ENCODE peak calls at places on chromosomes 6 and 20, in nine cellular contexts. K is AG08396; V is skeletal muscle cell; N is Caki2; Q is NCI-H748 treated with DMSO at 0.1 percent for 48 hours; D is foreskin melanocyte; O is stimulated activated CD8-positive, alpha-beta memory T cell treated with anti-CD3 and anti-CD28 coated beads, Interleukin-12 subunit alpha, Interleukin-12 subunit beta, amount 100 ng/mL, for 1 hour; T is GM04504; U is GM03348. W is an unnamed sample.

GRCh38 chr6:422423-423061 is 31.0 kb downstream of the IRF4 start:
- DNase-seq in K (peak), V (peak), N (peak), Q (no peak), D (peak), O (no peak), T (peak), U (peak), W (no peak)

GRCh38 chr6:37524919-37525318 is 25.2 kb upstream of the CCDC167 start:
- DNase-seq in K (no peak), V (no peak), N (no peak), Q (no peak), D (no peak), O (no peak), T (no peak), U (no peak), W (no peak)

GRCh38 chr6:34189806-34190503 is 44.1 kb upstream of the GRM4 start:
- DNase-seq in K (peak), V (no peak), N (no peak), Q (no peak), D (no peak), O (peak), T (no peak), U (peak), W (no peak)

GRCh38 chr6:99019341-99019740 is 71.6 kb upstream of the FBXL4 start:
- DNase-seq in K (no peak), V (no peak), N (peak), Q (no peak), D (no peak), O (no peak), T (no peak), U (no peak), W (no peak)

GRCh38 chr20:10495173-10495572 is 60.1 kb downstream of the SLX4IP start:
- DNase-seq in K (no peak), V (no peak), N (no peak), Q (no peak), D (no peak), O (no peak), T (no peak), U (no peak), W (no peak)

GRCh38 chr6:163324928-163325784 is 89.4 kb upstream of the QKI start:
- DNase-seq in K (peak), V (no peak), N (no peak), Q (no peak), D (peak), O (no peak), T (no peak), U (peak), W (peak)

GRCh38 chr6:30101423-30101938 is 11.4 kb downstream of the TRIM31 start:
- DNase-seq in K (no peak), V (no peak), N (no peak), Q (no peak), D (peak), O (no peak), T (no peak), U (no peak), W (no peak)

GRCh38 chr20:24199493-24199892 is 210.9 kb upstream of the GGTLC1 start:
- DNase-seq in K (no peak), V (no peak), N (no peak), Q (no peak), D (no peak), O (no peak), T (no peak), U (no peak), W (no peak)

GRCh38 chr20:4065405-4065841 is 50.1 kb upstream of the RNF24 start:
- DNase-seq in K (no peak), V (peak), N (no peak), Q (no peak), D (no peak), O (no peak), T (peak), U (peak), W (no peak)